ENCODE peak calls at places on chromosomes 2 and 18, in six cellular contexts. R is thoracic aorta; B is caudate nucleus; F is CD4-positive, alpha-beta T cell; Q is CD8-positive, alpha-beta memory T cell; L is neural progenitor cell. J is an unnamed sample.

GRCh38 chr18:30481871-30482270 is 560.7 kb downstream of the DSC3 start:
- DNase-seq in R (no peak), B (no peak), F (no peak), Q (no peak), L (no peak), J (no peak)

GRCh38 chr18:77858331-77858730 is 608.7 kb downstream of the GALR1 start:
- DNase-seq in R (no peak), B (no peak), F (no peak), Q (no peak), L (no peak), J (no peak)

GRCh38 chr18:58308463-58308862 is 264.4 kb downstream of the NEDD4L start:
- DNase-seq in R (no peak), B (no peak), F (no peak), Q (no peak), L (no peak), J (no peak)

GRCh38 chr18:961644-962355 is 57.1 kb downstream of the ADCYAP1 start:
- DNase-seq in R (no peak), B (no peak), F (peak; percentile 12), Q (peak; percentile 32), L (peak; percentile 25), J (no peak)

GRCh38 chr2:201135396-201135795 is 19.4 kb downstream of the CFLAR start:
- DNase-seq in R (no peak), B (no peak), F (no peak), Q (no peak), L (no peak), J (no peak)

GRCh38 chr2:138029238-138029637 is 65.0 kb downstream of the HNMT start:
- DNase-seq in R (no peak), B (no peak), F (no peak), Q (no peak), L (no peak), J (no peak)

GRCh38 chr2:11681722-11682589 is 12.0 kb upstream of the NTSR2 start:
- DNase-seq in R (no peak), B (peak; percentile 53), F (peak; percentile 37), Q (peak; percentile 36), L (peak; percentile 63), J (no peak)

GRCh38 chr2:45275806-45276205 is 266.6 kb upstream of the SIX2 start:
- DNase-seq in R (no peak), B (no peak), F (no peak), Q (no peak), L (no peak), J (no peak)

GRCh38 chr2:422676-423435 is 135.0 kb upstream of the ALKAL2 start:
- DNase-seq in R (no peak), B (no peak), F (no peak), Q (no peak), L (no peak), J (no peak)

GRCh38 chr2:200095436-200095835 is 140.1 kb downstream of the MAIP1 start:
- DNase-seq in R (no peak), B (no peak), F (no peak), Q (no peak), L (no peak), J (no peak)

GRCh38 chr2:218329027-218329825 is 27.4 kb upstream of the CATIP start:
- DNase-seq in R (no peak), B (no peak), F (no peak), Q (no peak), L (no peak), J (no peak)

GRCh38 chr18:70333316-70333715 is 44.5 kb downstream of the SOCS6 start:
- DNase-seq in R (no peak), B (no peak), F (no peak), Q (no peak), L (no peak), J (no peak)

GRCh38 chr2:33302348-33302747 is 174.1 kb upstream of the RASGRP3 start:
- DNase-seq in R (no peak), B (no peak), F (no peak), Q (no peak), L (no peak), J (no peak)

GRCh38 chr2:71602581-71602980 is 149.2 kb downstream of the DYSF start:
- DNase-seq in R (no peak), B (no peak), F (no peak), Q (no peak), L (no peak), J (no peak)

GRCh38 chr2:196268538-196269338 is 97.4 kb upstream of the STK17B start:
- DNase-seq in R (no peak), B (no peak), F (no peak), Q (no peak), L (no peak), J (no peak)

GRCh38 chr2:169221745-169222369 is 140.5 kb downstream of the LRP2 start:
- DNase-seq in R (no peak), B (no peak), F (no peak), Q (no peak), L (no peak), J (no peak)

GRCh38 chr2:9099341-9099751 is 95.9 kb upstream of the MBOAT2 start:
- DNase-seq in R (no peak), B (no peak), F (no peak), Q (no peak), L (no peak), J (no peak)

GRCh38 chr2:100780203-100781008 is 39.5 kb upstream of the NPAS2 start:
- DNase-seq in R (no peak), B (peak; percentile 16), F (no peak), Q (no peak), L (no peak), J (no peak)

GRCh38 chr18:29034113-29034856 is 857.4 kb upstream of the CDH2 start:
- DNase-seq in R (no peak), B (no peak), F (no peak), Q (no peak), L (no peak), J (no peak)

GRCh38 chr2:239130041-239130440 is 270.8 kb downstream of the HDAC4 start:
- DNase-seq in R (no peak), B (no peak), F (no peak), Q (no peak), L (no peak), J (no peak)

GRCh38 chr2:20604401-20604911 is 46.4 kb downstream of the HS1BP3 start:
- DNase-seq in R (no peak), B (no peak), F (no peak), Q (no peak), L (no peak), J (no peak)

GRCh38 chr2:130336877-130337734 is 5.6 kb upstream of the IMP4 start:
- DNase-seq in R (no peak), B (peak; percentile 83), F (peak; percentile 59), Q (peak; percentile 26), L (peak; percentile 90), J (no peak)

GRCh38 chr2:101109451-101110140 is 41.6 kb downstream of the TBC1D8 start:
- DNase-seq in R (no peak), B (no peak), F (no peak), Q (no peak), L (no peak), J (no peak)

GRCh38 chr18:79509536-79509930 is 113.8 kb downstream of the NFATC1 start:
- DNase-seq in R (no peak), B (no peak), F (no peak), Q (no peak), L (no peak), J (no peak)

GRCh38 chr18:75474332-75474731 is 46.8 kb upstream of the SMIM21 start:
- DNase-seq in R (no peak), B (no peak), F (no peak), Q (no peak), L (no peak), J (no peak)

GRCh38 chr2:69490486-69490885 is 53.3 kb upstream of the NFU1 start:
- DNase-seq in R (no peak), B (no peak), F (no peak), Q (peak; percentile 12), L (no peak), J (no peak)
- H3K27ac ChIP-seq in R (no peak overlapping the region), B (no peak overlapping the region), F (no peak overlapping the region), Q (no peak overlapping the region), L (no peak overlapping the region), J (peak overlapping the region; percentile 15)

GRCh38 chr2:156334496-156335478 is 2.3 kb upstream of the NR4A2 start:
- DNase-seq in R (peak; percentile 74), B (peak; percentile 83), F (peak; percentile 92), Q (peak; percentile 85), L (peak; percentile 76), J (peak; percentile 65)
- H3K27ac ChIP-seq in R (peak overlapping the region; percentile 96), B (peak overlapping the region; percentile 94), F (peak overlapping the region; percentile 93), Q (peak overlapping the region; percentile 94), L (no peak overlapping the region), J (peak overlapping the region; percentile 99)

DNA sequence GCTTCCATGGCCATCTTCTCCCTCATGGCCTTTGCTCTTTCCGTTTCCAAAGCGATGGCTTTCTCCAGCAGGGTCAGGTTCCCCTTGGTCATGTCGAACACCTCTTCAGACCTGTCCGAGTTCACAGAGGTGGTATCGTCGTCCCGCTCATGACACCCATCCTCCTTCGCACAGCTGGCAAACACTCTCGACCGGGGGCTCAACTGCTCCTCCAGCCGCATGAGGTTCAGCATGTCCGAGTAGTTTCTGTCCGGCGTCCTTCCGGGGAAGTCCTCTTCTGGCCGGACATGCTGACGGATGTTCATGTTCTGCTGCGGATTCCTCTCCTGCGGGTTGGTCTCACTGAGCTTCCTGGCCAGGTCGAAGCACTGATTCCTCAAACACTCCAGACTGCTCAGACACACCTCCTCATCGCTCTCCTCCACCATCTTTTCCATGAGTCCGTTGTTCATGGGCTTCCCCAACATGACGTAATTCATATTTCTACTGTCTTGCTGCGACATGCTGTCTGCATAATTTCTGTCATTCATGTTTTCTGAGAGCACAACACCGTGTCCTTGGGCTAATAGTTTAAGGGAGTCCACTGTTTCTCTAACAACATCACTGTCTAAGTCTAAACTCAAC is 178.2 kb upstream of the PXDN start:
- DNase-seq in R (no peak), B (no peak), F (no peak), Q (no peak), L (no peak), J (no peak)
- H3K27ac ChIP-seq in R (no peak overlapping the region), B (no peak overlapping the region), F (no peak overlapping the region), Q (no peak overlapping the region), L (no peak overlapping the region), J (no peak overlapping the region)

GRCh38 chr2:36380624-36381481 is 25.3 kb downstream of the CRIM1 start:
- DNase-seq in R (no peak), B (no peak), F (no peak), Q (no peak), L (peak; percentile 68), J (no peak)
- H3K27ac ChIP-seq in R (peak overlapping the region; percentile 6), B (no peak overlapping the region), F (no peak overlapping the region), Q (no peak overlapping the region), L (no peak overlapping the region), J (no peak overlapping the region)

GRCh38 chr2:75609334-75609689 is 37.3 kb upstream of the MRPL19 start:
- DNase-seq in R (no peak), B (no peak), F (no peak), Q (no peak), L (no peak), J (no peak)
- H3K27ac ChIP-seq in R (no peak overlapping the region), B (no peak overlapping the region), F (no peak overlapping the region), Q (no peak overlapping the region), L (no peak overlapping the region), J (no peak overlapping the region)

J was measured in esophagus squamous epithelium.